ENCODE peak calls at places on chromosome 1, in ten cellular contexts. One of them, this sample, is unnamed.

GRCh38 chr1:16208270-16208987 is 4.0 kb downstream of the ARHGEF19 start:
- DNase-seq in right lobe of liver: no peak
- DNase-seq in T-helper 1 cell: no peak
- DNase-seq in kidney glomerular epithelial cell: no peak
- DNase-seq in activated T-helper 1 cell treated with anti-CD3 and anti-CD28 coated beads, Interleukin-12 subunit alpha, Interleukin-12 subunit beta, Interleukin-2, Interleukin-4 antibody, amounts not matched to agents 30 ng/mL and 10 ng/mL and 1 ng/mL, durations not matched to agents 14 hours and 24 hours and 36 hours: no peak
- DNase-seq in spleen: no peak
- DNase-seq in ELF-1: no peak
- DNase-seq in tibial artery: no peak
- DNase-seq in activated CD4-positive, alpha-beta T cell treated with anti-CD3 and anti-CD28 coated beads, Interleukin-2, amount 50 U/mL, for 24 hours: no peak
- DNase-seq in hippocampal formation: no peak
- DNase-seq in this sample: no peak

GRCh38 chr1:41518471-41518870 is 34.0 kb upstream of the EDN2 start:
- DNase-seq in tibial artery: no peak
- DNase-seq in activated CD4-positive, alpha-beta T cell treated with anti-CD3 and anti-CD28 coated beads, Interleukin-2, amount 50 U/mL, for 24 hours: no peak
- DNase-seq in ELF-1: no peak
- DNase-seq in spleen: no peak
- DNase-seq in kidney glomerular epithelial cell: no peak
- DNase-seq in right lobe of liver: no peak
- DNase-seq in hippocampal formation: no peak
- DNase-seq in T-helper 1 cell: no peak
- DNase-seq in activated T-helper 1 cell treated with anti-CD3 and anti-CD28 coated beads, Interleukin-12 subunit alpha, Interleukin-12 subunit beta, Interleukin-2, Interleukin-4 antibody, amounts not matched to agents 30 ng/mL and 10 ng/mL and 1 ng/mL, durations not matched to agents 14 hours and 24 hours and 36 hours: no peak
- DNase-seq in this sample: no peak

GRCh38 chr1:12488666-12489354 is 129.2 kb downstream of the DHRS3 start:
- DNase-seq in kidney glomerular epithelial cell: no peak
- DNase-seq in tibial artery: no peak
- DNase-seq in T-helper 1 cell: no peak
- DNase-seq in hippocampal formation: no peak
- DNase-seq in activated T-helper 1 cell treated with anti-CD3 and anti-CD28 coated beads, Interleukin-12 subunit alpha, Interleukin-12 subunit beta, Interleukin-2, Interleukin-4 antibody, amounts not matched to agents 30 ng/mL and 10 ng/mL and 1 ng/mL, durations not matched to agents 14 hours and 24 hours and 36 hours: no peak
- DNase-seq in ELF-1: no peak
- DNase-seq in spleen: no peak
- DNase-seq in activated CD4-positive, alpha-beta T cell treated with anti-CD3 and anti-CD28 coated beads, Interleukin-2, amount 50 U/mL, for 24 hours: no peak
- DNase-seq in right lobe of liver: no peak
- DNase-seq in this sample: no peak

GRCh38 chr1:156129687-156130577 is 15.4 kb downstream of the LMNA start:
- DNase-seq in kidney glomerular epithelial cell: peak; percentile 94
- DNase-seq in activated T-helper 1 cell treated with anti-CD3 and anti-CD28 coated beads, Interleukin-12 subunit alpha, Interleukin-12 subunit beta, Interleukin-2, Interleukin-4 antibody, amounts not matched to agents 30 ng/mL and 10 ng/mL and 1 ng/mL, durations not matched to agents 14 hours and 24 hours and 36 hours: peak; percentile 69
- DNase-seq in hippocampal formation: peak; percentile 45
- DNase-seq in tibial artery: peak; percentile 93
- DNase-seq in spleen: peak; percentile 89
- DNase-seq in ELF-1: peak; percentile 99
- DNase-seq in activated CD4-positive, alpha-beta T cell treated with anti-CD3 and anti-CD28 coated beads, Interleukin-2, amount 50 U/mL, for 24 hours: peak; percentile 76
- DNase-seq in right lobe of liver: no peak
- DNase-seq in T-helper 1 cell: peak; percentile 68
- DNase-seq in this sample: peak; percentile 99

GRCh38 chr1:196180847-196181593 is 427.2 kb downstream of the KCNT2 start:
- DNase-seq in tibial artery: no peak
- DNase-seq in activated CD4-positive, alpha-beta T cell treated with anti-CD3 and anti-CD28 coated beads, Interleukin-2, amount 50 U/mL, for 24 hours: no peak
- DNase-seq in right lobe of liver: no peak
- DNase-seq in ELF-1: peak; percentile 4
- DNase-seq in activated T-helper 1 cell treated with anti-CD3 and anti-CD28 coated beads, Interleukin-12 subunit alpha, Interleukin-12 subunit beta, Interleukin-2, Interleukin-4 antibody, amounts not matched to agents 30 ng/mL and 10 ng/mL and 1 ng/mL, durations not matched to agents 14 hours and 24 hours and 36 hours: no peak
- DNase-seq in kidney glomerular epithelial cell: peak; percentile 67
- DNase-seq in spleen: no peak
- DNase-seq in hippocampal formation: no peak
- DNase-seq in T-helper 1 cell: no peak
- DNase-seq in this sample: peak; percentile 56

GRCh38 chr1:16195518-16195905 is 16.9 kb downstream of the ARHGEF19 start:
- DNase-seq in activated CD4-positive, alpha-beta T cell treated with anti-CD3 and anti-CD28 coated beads, Interleukin-2, amount 50 U/mL, for 24 hours: no peak
- DNase-seq in ELF-1: no peak
- DNase-seq in hippocampal formation: no peak
- DNase-seq in activated T-helper 1 cell treated with anti-CD3 and anti-CD28 coated beads, Interleukin-12 subunit alpha, Interleukin-12 subunit beta, Interleukin-2, Interleukin-4 antibody, amounts not matched to agents 30 ng/mL and 10 ng/mL and 1 ng/mL, durations not matched to agents 14 hours and 24 hours and 36 hours: no peak
- DNase-seq in kidney glomerular epithelial cell: no peak
- DNase-seq in tibial artery: no peak
- DNase-seq in right lobe of liver: no peak
- DNase-seq in spleen: no peak
- DNase-seq in T-helper 1 cell: no peak
- DNase-seq in this sample: no peak

GRCh38 chr1:157040802-157041201 is 4.7 kb downstream of the ARHGEF11 start:
- DNase-seq in T-helper 1 cell: no peak
- DNase-seq in right lobe of liver: no peak
- DNase-seq in kidney glomerular epithelial cell: no peak
- DNase-seq in hippocampal formation: no peak
- DNase-seq in activated T-helper 1 cell treated with anti-CD3 and anti-CD28 coated beads, Interleukin-12 subunit alpha, Interleukin-12 subunit beta, Interleukin-2, Interleukin-4 antibody, amounts not matched to agents 30 ng/mL and 10 ng/mL and 1 ng/mL, durations not matched to agents 14 hours and 24 hours and 36 hours: no peak
- DNase-seq in ELF-1: no peak
- DNase-seq in spleen: no peak
- DNase-seq in activated CD4-positive, alpha-beta T cell treated with anti-CD3 and anti-CD28 coated beads, Interleukin-2, amount 50 U/mL, for 24 hours: no peak
- DNase-seq in tibial artery: no peak
- DNase-seq in this sample: no peak

GRCh38 chr1:4447778-4448360 is 206.5 kb upstream of the AJAP1 start:
- DNase-seq in activated CD4-positive, alpha-beta T cell treated with anti-CD3 and anti-CD28 coated beads, Interleukin-2, amount 50 U/mL, for 24 hours: no peak
- DNase-seq in T-helper 1 cell: no peak
- DNase-seq in hippocampal formation: no peak
- DNase-seq in spleen: no peak
- DNase-seq in ELF-1: peak; percentile 64
- DNase-seq in right lobe of liver: no peak
- DNase-seq in activated T-helper 1 cell treated with anti-CD3 and anti-CD28 coated beads, Interleukin-12 subunit alpha, Interleukin-12 subunit beta, Interleukin-2, Interleukin-4 antibody, amounts not matched to agents 30 ng/mL and 10 ng/mL and 1 ng/mL, durations not matched to agents 14 hours and 24 hours and 36 hours: no peak
- DNase-seq in kidney glomerular epithelial cell: no peak
- DNase-seq in tibial artery: no peak
- DNase-seq in this sample: peak; percentile 74